ENCODE peak calls at places on chromosomes 16 and 17, in nine cellular contexts. One of them, this sample, is unnamed.

GRCh38 chr16:75024591-75024990 is 25.8 kb downstream of the ZNRF1 start:
- DNase-seq in NCI-H774: no peak
- DNase-seq in effector memory CD4-positive, alpha-beta T cell: no peak
- DNase-seq in stimulated activated CD4-positive, alpha-beta T cell treated with anti-CD3 and anti-CD28 coated beads, Interleukin-4, amount 100 ng/mL, for 4 hours: no peak
- DNase-seq in RPMI7951: no peak
- DNase-seq in nucleus accumbens: no peak
- DNase-seq in hippocampal formation: no peak
- DNase-seq in NCI-H510A: no peak
- DNase-seq in ELR: no peak
- DNase-seq in this sample: no peak

GRCh38 chr17:12730931-12731521 is 58.3 kb upstream of the ARHGAP44 start:
- DNase-seq in NCI-H774: no peak
- DNase-seq in effector memory CD4-positive, alpha-beta T cell: no peak
- DNase-seq in stimulated activated CD4-positive, alpha-beta T cell treated with anti-CD3 and anti-CD28 coated beads, Interleukin-4, amount 100 ng/mL, for 4 hours: no peak
- DNase-seq in RPMI7951: peak; percentile 4
- DNase-seq in nucleus accumbens: no peak
- DNase-seq in hippocampal formation: no peak
- DNase-seq in NCI-H510A: no peak
- DNase-seq in ELR: peak; percentile 56
- DNase-seq in this sample: no peak

GRCh38 chr16:66115373-66115772 is 251.1 kb upstream of the CDH5 start:
- DNase-seq in NCI-H774: no peak
- DNase-seq in effector memory CD4-positive, alpha-beta T cell: no peak
- DNase-seq in stimulated activated CD4-positive, alpha-beta T cell treated with anti-CD3 and anti-CD28 coated beads, Interleukin-4, amount 100 ng/mL, for 4 hours: no peak
- DNase-seq in RPMI7951: no peak
- DNase-seq in nucleus accumbens: no peak
- DNase-seq in hippocampal formation: no peak
- DNase-seq in NCI-H510A: no peak
- DNase-seq in ELR: no peak
- DNase-seq in this sample: no peak

GRCh38 chr16:84508502-84508901 is 4.0 kb upstream of the MEAK7 start:
- DNase-seq in NCI-H774: no peak
- DNase-seq in effector memory CD4-positive, alpha-beta T cell: no peak
- DNase-seq in stimulated activated CD4-positive, alpha-beta T cell treated with anti-CD3 and anti-CD28 coated beads, Interleukin-4, amount 100 ng/mL, for 4 hours: no peak
- DNase-seq in RPMI7951: no peak
- DNase-seq in nucleus accumbens: no peak
- DNase-seq in hippocampal formation: no peak
- DNase-seq in NCI-H510A: no peak
- DNase-seq in ELR: no peak
- DNase-seq in this sample: no peak

GRCh38 chr16:57045694-57046381 is 46.5 kb upstream of the CPNE2 start:
- DNase-seq in NCI-H774: no peak
- DNase-seq in effector memory CD4-positive, alpha-beta T cell: no peak
- DNase-seq in stimulated activated CD4-positive, alpha-beta T cell treated with anti-CD3 and anti-CD28 coated beads, Interleukin-4, amount 100 ng/mL, for 4 hours: peak; percentile 18
- DNase-seq in RPMI7951: peak; percentile 31
- DNase-seq in nucleus accumbens: peak; percentile 22
- DNase-seq in hippocampal formation: peak; percentile 45
- DNase-seq in NCI-H510A: no peak
- DNase-seq in ELR: peak; percentile 72
- DNase-seq in this sample: peak; percentile 97

GRCh38 chr16:67268136-67268579 is 11.2 kb upstream of the PLEKHG4 start:
- DNase-seq in NCI-H774: no peak
- DNase-seq in effector memory CD4-positive, alpha-beta T cell: no peak
- DNase-seq in stimulated activated CD4-positive, alpha-beta T cell treated with anti-CD3 and anti-CD28 coated beads, Interleukin-4, amount 100 ng/mL, for 4 hours: no peak
- DNase-seq in RPMI7951: peak; percentile 96
- DNase-seq in nucleus accumbens: no peak
- DNase-seq in hippocampal formation: no peak
- DNase-seq in NCI-H510A: no peak
- DNase-seq in ELR: peak; percentile 97
- DNase-seq in this sample: no peak

GRCh38 chr16:4709481-4709880 is 16.1 kb downstream of the NUDT16L1 start:
- DNase-seq in NCI-H774: no peak
- DNase-seq in effector memory CD4-positive, alpha-beta T cell: no peak
- DNase-seq in stimulated activated CD4-positive, alpha-beta T cell treated with anti-CD3 and anti-CD28 coated beads, Interleukin-4, amount 100 ng/mL, for 4 hours: no peak
- DNase-seq in RPMI7951: no peak
- DNase-seq in nucleus accumbens: no peak
- DNase-seq in hippocampal formation: no peak
- DNase-seq in NCI-H510A: no peak
- DNase-seq in ELR: peak; percentile 19
- DNase-seq in this sample: no peak

GRCh38 chr16:67277294-67277998 is 1.9 kb upstream of the PLEKHG4 start:
- DNase-seq in NCI-H774: no peak
- DNase-seq in effector memory CD4-positive, alpha-beta T cell: no peak
- DNase-seq in stimulated activated CD4-positive, alpha-beta T cell treated with anti-CD3 and anti-CD28 coated beads, Interleukin-4, amount 100 ng/mL, for 4 hours: no peak
- DNase-seq in RPMI7951: peak; percentile 99
- DNase-seq in nucleus accumbens: no peak
- DNase-seq in hippocampal formation: no peak
- DNase-seq in NCI-H510A: no peak
- DNase-seq in ELR: peak; percentile 99
- DNase-seq in this sample: peak; percentile 92

GRCh38 chr16:8846401-8846932 is 22.3 kb downstream of the CARHSP1 start:
- DNase-seq in NCI-H774: no peak
- DNase-seq in effector memory CD4-positive, alpha-beta T cell: no peak
- DNase-seq in stimulated activated CD4-positive, alpha-beta T cell treated with anti-CD3 and anti-CD28 coated beads, Interleukin-4, amount 100 ng/mL, for 4 hours: no peak
- DNase-seq in RPMI7951: no peak
- DNase-seq in nucleus accumbens: no peak
- DNase-seq in hippocampal formation: no peak
- DNase-seq in NCI-H510A: no peak
- DNase-seq in ELR: no peak
- DNase-seq in this sample: no peak

GRCh38 chr17:78697846-78698343 is 84.2 kb downstream of the CYTH1 start:
- DNase-seq in NCI-H774: no peak
- DNase-seq in effector memory CD4-positive, alpha-beta T cell: no peak
- DNase-seq in stimulated activated CD4-positive, alpha-beta T cell treated with anti-CD3 and anti-CD28 coated beads, Interleukin-4, amount 100 ng/mL, for 4 hours: no peak
- DNase-seq in RPMI7951: no peak
- DNase-seq in nucleus accumbens: no peak
- DNase-seq in hippocampal formation: no peak
- DNase-seq in NCI-H510A: no peak
- DNase-seq in ELR: no peak
- DNase-seq in this sample: no peak

GRCh38 chr17:78123258-78123929 is 5.2 kb downstream of the TMC6 start:
- DNase-seq in NCI-H774: no peak
- DNase-seq in effector memory CD4-positive, alpha-beta T cell: no peak
- DNase-seq in stimulated activated CD4-positive, alpha-beta T cell treated with anti-CD3 and anti-CD28 coated beads, Interleukin-4, amount 100 ng/mL, for 4 hours: peak; percentile 62
- DNase-seq in RPMI7951: no peak
- DNase-seq in nucleus accumbens: no peak
- DNase-seq in hippocampal formation: no peak
- DNase-seq in NCI-H510A: no peak
- DNase-seq in ELR: no peak
- DNase-seq in this sample: no peak

GRCh38 chr16:89131783-89132182 is 38.1 kb downstream of the ACSF3 start:
- DNase-seq in NCI-H774: no peak
- DNase-seq in effector memory CD4-positive, alpha-beta T cell: no peak
- DNase-seq in stimulated activated CD4-positive, alpha-beta T cell treated with anti-CD3 and anti-CD28 coated beads, Interleukin-4, amount 100 ng/mL, for 4 hours: no peak
- DNase-seq in RPMI7951: no peak
- DNase-seq in nucleus accumbens: no peak
- DNase-seq in hippocampal formation: no peak
- DNase-seq in NCI-H510A: no peak
- DNase-seq in ELR: no peak
- DNase-seq in this sample: no peak

GRCh38 chr17:7656958-7657715 is 6.4 kb downstream of the ATP1B2 start:
- DNase-seq in NCI-H774: no peak
- DNase-seq in effector memory CD4-positive, alpha-beta T cell: no peak
- DNase-seq in stimulated activated CD4-positive, alpha-beta T cell treated with anti-CD3 and anti-CD28 coated beads, Interleukin-4, amount 100 ng/mL, for 4 hours: no peak
- DNase-seq in RPMI7951: peak; percentile 30
- DNase-seq in nucleus accumbens: no peak
- DNase-seq in hippocampal formation: peak; percentile 22
- DNase-seq in NCI-H510A: no peak
- DNase-seq in ELR: no peak
- DNase-seq in this sample: no peak

GRCh38 chr17:72935984-72936383 is 156.5 kb downstream of the SLC39A11 start:
- DNase-seq in NCI-H774: no peak
- DNase-seq in effector memory CD4-positive, alpha-beta T cell: no peak
- DNase-seq in stimulated activated CD4-positive, alpha-beta T cell treated with anti-CD3 and anti-CD28 coated beads, Interleukin-4, amount 100 ng/mL, for 4 hours: no peak
- DNase-seq in RPMI7951: no peak
- DNase-seq in nucleus accumbens: no peak
- DNase-seq in hippocampal formation: no peak
- DNase-seq in NCI-H510A: no peak
- DNase-seq in ELR: no peak
- DNase-seq in this sample: no peak

GRCh38 chr16:85005278-85006069 is 5.9 kb downstream of the ZDHHC7 start:
- DNase-seq in NCI-H774: no peak
- DNase-seq in effector memory CD4-positive, alpha-beta T cell: no peak
- DNase-seq in stimulated activated CD4-positive, alpha-beta T cell treated with anti-CD3 and anti-CD28 coated beads, Interleukin-4, amount 100 ng/mL, for 4 hours: no peak
- DNase-seq in RPMI7951: peak; percentile 83
- DNase-seq in nucleus accumbens: no peak
- DNase-seq in hippocampal formation: no peak
- DNase-seq in NCI-H510A: no peak
- DNase-seq in ELR: peak; percentile 87
- DNase-seq in this sample: no peak

GRCh38 chr16:4601317-4602186 is 13.1 kb downstream of the UBALD1 start:
- DNase-seq in NCI-H774: peak; percentile 15
- DNase-seq in effector memory CD4-positive, alpha-beta T cell: no peak
- DNase-seq in stimulated activated CD4-positive, alpha-beta T cell treated with anti-CD3 and anti-CD28 coated beads, Interleukin-4, amount 100 ng/mL, for 4 hours: no peak
- DNase-seq in RPMI7951: no peak
- DNase-seq in nucleus accumbens: no peak
- DNase-seq in hippocampal formation: no peak
- DNase-seq in NCI-H510A: no peak
- DNase-seq in ELR: no peak
- DNase-seq in this sample: no peak

GRCh38 chr16:87945351-87946042 is 5.7 kb upstream of the BANP start:
- DNase-seq in NCI-H774: peak; percentile 84
- DNase-seq in effector memory CD4-positive, alpha-beta T cell: no peak
- DNase-seq in stimulated activated CD4-positive, alpha-beta T cell treated with anti-CD3 and anti-CD28 coated beads, Interleukin-4, amount 100 ng/mL, for 4 hours: no peak
- DNase-seq in RPMI7951: no peak
- DNase-seq in nucleus accumbens: peak; percentile 27
- DNase-seq in hippocampal formation: peak; percentile 80
- DNase-seq in NCI-H510A: peak; percentile 81
- DNase-seq in ELR: peak; percentile 69
- DNase-seq in this sample: no peak

GRCh38 chr17:7767425-7768021 is 50.0 kb downstream of the DNAH2 start:
- DNase-seq in NCI-H774: no peak
- DNase-seq in effector memory CD4-positive, alpha-beta T cell: no peak
- DNase-seq in stimulated activated CD4-positive, alpha-beta T cell treated with anti-CD3 and anti-CD28 coated beads, Interleukin-4, amount 100 ng/mL, for 4 hours: no peak
- DNase-seq in RPMI7951: no peak
- DNase-seq in nucleus accumbens: no peak
- DNase-seq in hippocampal formation: peak; percentile 22
- DNase-seq in NCI-H510A: no peak
- DNase-seq in ELR: no peak
- DNase-seq in this sample: no peak

GRCh38 chr17:82736511-82737185 is 1.2 kb downstream of the FN3K start:
- DNase-seq in NCI-H774: no peak
- DNase-seq in effector memory CD4-positive, alpha-beta T cell: no peak
- DNase-seq in stimulated activated CD4-positive, alpha-beta T cell treated with anti-CD3 and anti-CD28 coated beads, Interleukin-4, amount 100 ng/mL, for 4 hours: no peak
- DNase-seq in RPMI7951: no peak
- DNase-seq in nucleus accumbens: no peak
- DNase-seq in hippocampal formation: no peak
- DNase-seq in NCI-H510A: no peak
- DNase-seq in ELR: no peak
- DNase-seq in this sample: no peak

GRCh38 chr17:43224146-43224705 is 4.2 kb downstream of the CCDC200 start:
- DNase-seq in NCI-H774: no peak
- DNase-seq in effector memory CD4-positive, alpha-beta T cell: no peak
- DNase-seq in stimulated activated CD4-positive, alpha-beta T cell treated with anti-CD3 and anti-CD28 coated beads, Interleukin-4, amount 100 ng/mL, for 4 hours: no peak
- DNase-seq in RPMI7951: no peak
- DNase-seq in nucleus accumbens: no peak
- DNase-seq in hippocampal formation: no peak
- DNase-seq in NCI-H510A: no peak
- DNase-seq in ELR: no peak
- DNase-seq in this sample: no peak

GRCh38 chr16:89906141-89907025 is 12.3 kb upstream of the MC1R start:
- DNase-seq in NCI-H774: no peak
- DNase-seq in effector memory CD4-positive, alpha-beta T cell: no peak
- DNase-seq in stimulated activated CD4-positive, alpha-beta T cell treated with anti-CD3 and anti-CD28 coated beads, Interleukin-4, amount 100 ng/mL, for 4 hours: no peak
- DNase-seq in RPMI7951: no peak
- DNase-seq in nucleus accumbens: no peak
- DNase-seq in hippocampal formation: no peak
- DNase-seq in NCI-H510A: no peak
- DNase-seq in ELR: no peak
- DNase-seq in this sample: no peak

GRCh38 chr17:66485272-66485947 is 183.0 kb downstream of the PRKCA start:
- DNase-seq in NCI-H774: no peak
- DNase-seq in effector memory CD4-positive, alpha-beta T cell: no peak
- DNase-seq in stimulated activated CD4-positive, alpha-beta T cell treated with anti-CD3 and anti-CD28 coated beads, Interleukin-4, amount 100 ng/mL, for 4 hours: no peak
- DNase-seq in RPMI7951: no peak
- DNase-seq in nucleus accumbens: no peak
- DNase-seq in hippocampal formation: no peak
- DNase-seq in NCI-H510A: no peak
- DNase-seq in ELR: no peak
- DNase-seq in this sample: no peak

GRCh38 chr16:75387951-75388350 is 45.4 kb downstream of the CFDP1 start:
- DNase-seq in NCI-H774: no peak
- DNase-seq in effector memory CD4-positive, alpha-beta T cell: no peak
- DNase-seq in stimulated activated CD4-positive, alpha-beta T cell treated with anti-CD3 and anti-CD28 coated beads, Interleukin-4, amount 100 ng/mL, for 4 hours: no peak
- DNase-seq in RPMI7951: no peak
- DNase-seq in nucleus accumbens: no peak
- DNase-seq in hippocampal formation: no peak
- DNase-seq in NCI-H510A: no peak
- DNase-seq in ELR: no peak
- DNase-seq in this sample: no peak